ENCODE peak calls at places on chromosomes 6 and 20, in six cellular contexts. F, W, B, L, M and T are unnamed samples.

GRCh38 chr20:9442858-9443257 is 71.5 kb upstream of the LAMP5 start:
- DNase-seq in F (no peak), W (peak), L (peak), M (no peak), B (no peak), T (no peak)

GRCh38 chr20:61949363-61949713 is 116.3 kb downstream of the TAF4 start:
- DNase-seq in M (no peak), L (no peak), W (no peak), F (no peak), B (no peak), T (no peak)

GRCh38 chr20:56628873-56629463 is at the start of gene TFAP2C:
- DNase-seq in M (peak), L (peak), F (no peak), B (peak), W (no peak), T (peak)

GRCh38 chr6:105310371-105310770 is 92.5 kb downstream of the PREP start:
- DNase-seq in L (no peak), B (no peak), F (no peak), M (no peak), W (no peak), T (no peak)

GRCh38 chr6:145929037-145929633 is 35.0 kb downstream of the SHPRH start:
- DNase-seq in M (peak), W (peak), L (peak), B (peak), F (peak), T (peak)

GRCh38 chr6:109241199-109241598 is 141.1 kb downstream of the CD164 start:
- DNase-seq in F (no peak), M (no peak), L (no peak), W (no peak), B (no peak), T (no peak)

GRCh38 chr6:141551318-141551717 is 581.4 kb upstream of the GJE1 start:
- DNase-seq in M (no peak), W (no peak), B (no peak), L (no peak), F (no peak), T (no peak)

GRCh38 chr6:150373260-150373701 is 4.5 kb downstream of the IYD start:
- DNase-seq in L (no peak), B (no peak), M (no peak), F (no peak), W (no peak), T (no peak)

GRCh38 chr20:51636123-51636522 is 93.6 kb upstream of the NFATC2 start:
- DNase-seq in F (no peak), L (no peak), M (no peak), W (no peak), B (peak), T (no peak)

GRCh38 chr6:1868561-1869261 is 259.0 kb downstream of the FOXC1 start:
- DNase-seq in M (no peak), F (no peak), B (no peak), W (no peak), L (no peak), T (no peak)

GRCh38 chr6:5995705-5996686 is 10.7 kb downstream of the NRN1 start:
- DNase-seq in W (peak), L (peak), F (peak), B (no peak), M (peak), T (peak)

GRCh38 chr6:41247882-41248707 is 19.9 kb downstream of the TREML4 start:
- DNase-seq in M (no peak), L (no peak), B (no peak), F (no peak), W (no peak), T (no peak)

GRCh38 chr20:9052136-9052535 is 16.8 kb upstream of the PLCB4 start:
- DNase-seq in B (peak), M (no peak), F (no peak), L (no peak), W (no peak), T (no peak)

GRCh38 chr20:25310921-25311728 is 63.2 kb downstream of the PYGB start:
- DNase-seq in M (no peak), W (peak), L (no peak), F (no peak), B (no peak), T (no peak)

GRCh38 chr6:72704979-72705378 is 83.1 kb downstream of the KCNQ5 start:
- DNase-seq in W (peak), L (peak), M (no peak), B (no peak), F (peak), T (peak)

GRCh38 chr20:23293689-23294088 is 56.9 kb upstream of the NXT1 start:
- DNase-seq in B (no peak), M (no peak), L (no peak), F (peak), W (no peak), T (no peak)

GRCh38 chr6:116251568-116252384 is 2.1 kb downstream of the TSPYL4 start:
- DNase-seq in B (no peak), W (no peak), M (no peak), F (peak), L (no peak), T (peak)

GRCh38 chr6:150637266-150637665 is 37.6 kb downstream of the PLEKHG1 start:
- DNase-seq in F (no peak), W (no peak), L (no peak), B (no peak), M (no peak), T (no peak)

GRCh38 chr20:41217422-41217821 is 80.1 kb downstream of the PLCG1 start:
- DNase-seq in W (no peak), F (no peak), B (no peak), L (no peak), M (no peak), T (no peak)

GRCh38 chr20:50957798-50958732 is at the start of gene DPM1:
- DNase-seq in F (no peak), L (peak), W (peak), M (peak), B (no peak), T (peak)

GRCh38 chr20:62745959-62746288 is 37.3 kb downstream of the NTSR1 start:
- DNase-seq in W (no peak), M (no peak), L (no peak), B (no peak), F (no peak), T (no peak)

GRCh38 chr6:80142586-80142985 is 36.1 kb downstream of the BCKDHB start:
- DNase-seq in M (no peak), L (no peak), B (no peak), F (no peak), W (no peak), T (no peak)

GRCh38 chr6:41967312-41968287 is 26.0 kb upstream of the CCND3 start:
- DNase-seq in M (peak), W (no peak), L (no peak), B (peak), F (no peak), T (peak)

GRCh38 chr6:13437597-13437996 is 49.8 kb downstream of the GFOD1 start:
- DNase-seq in L (no peak), B (no peak), W (peak), M (no peak), F (no peak), T (no peak)

GRCh38 chr6:110307368-110307767 is 50.8 kb downstream of the METTL24 start:
- DNase-seq in F (no peak), B (no peak), M (no peak), W (no peak), L (no peak), T (no peak)

GRCh38 chr6:55568779-55569439 is 10.1 kb downstream of the HMGCLL1 start:
- DNase-seq in F (no peak), W (no peak), B (no peak), M (no peak), L (no peak), T (no peak)

GRCh38 chr20:4052139-4052480 is 36.8 kb upstream of the RNF24 start:
- DNase-seq in F (no peak), L (no peak), B (no peak), W (no peak), M (no peak), T (no peak)

GRCh38 chr6:159989882-159990480 is 21.1 kb downstream of the IGF2R start:
- DNase-seq in L (no peak), F (no peak), B (no peak), M (no peak), W (no peak), T (no peak)

GRCh38 chr6:56692586-56693245 is 50.0 kb upstream of the DST start:
- DNase-seq in W (peak), F (no peak), M (no peak), L (no peak), B (no peak), T (no peak)

GRCh38 chr6:167774881-167775280 is 51.8 kb upstream of the AFDN start:
- DNase-seq in L (no peak), B (no peak), F (no peak), M (no peak), W (no peak), T (no peak)

GRCh38 chr6:90397047-90397446 is 100.4 kb upstream of the BACH2 start:
- DNase-seq in W (no peak), F (no peak), B (no peak), L (peak), M (peak), T (no peak)

GRCh38 chr6:161163466-161164181 is 110.2 kb downstream of the AGPAT4 start:
- DNase-seq in B (no peak), M (no peak), F (no peak), L (no peak), W (no peak), T (peak)

GRCh38 chr6:80742481-80742880 is 636.0 kb downstream of the BCKDHB start:
- DNase-seq in B (peak), L (no peak), M (no peak), W (peak), F (peak), T (peak)

GRCh38 chr6:26249709-26249958 is 115.4 kb upstream of the BTN3A2 start:
- DNase-seq in L (no peak), M (no peak), F (peak), W (no peak), B (no peak), T (no peak)

GRCh38 chr20:49245921-49246740 is 26.9 kb downstream of the DDX27 start:
- DNase-seq in F (peak), M (peak), W (peak), L (peak), B (peak), T (peak)

GRCh38 chr20:52267418-52267817 is 75.8 kb upstream of the ZFP64 start:
- DNase-seq in B (no peak), M (no peak), L (no peak), F (no peak), W (no peak), T (no peak)

GRCh38 chr6:166998256-166999144 is 697 bp upstream of the CEP43 start:
- DNase-seq in B (no peak), L (peak), F (peak), W (no peak), M (peak), T (peak)

GRCh38 chr6:106547961-106548453 is 81.3 kb downstream of the RTN4IP1 start:
- DNase-seq in W (peak), B (no peak), F (peak), L (no peak), M (peak), T (peak)
- TF ChIP-seq POLR2AphosphoS5 in W (no peak), B (no peak), F (no peak), L (peak), M (no peak), T (no peak)

DNA sequence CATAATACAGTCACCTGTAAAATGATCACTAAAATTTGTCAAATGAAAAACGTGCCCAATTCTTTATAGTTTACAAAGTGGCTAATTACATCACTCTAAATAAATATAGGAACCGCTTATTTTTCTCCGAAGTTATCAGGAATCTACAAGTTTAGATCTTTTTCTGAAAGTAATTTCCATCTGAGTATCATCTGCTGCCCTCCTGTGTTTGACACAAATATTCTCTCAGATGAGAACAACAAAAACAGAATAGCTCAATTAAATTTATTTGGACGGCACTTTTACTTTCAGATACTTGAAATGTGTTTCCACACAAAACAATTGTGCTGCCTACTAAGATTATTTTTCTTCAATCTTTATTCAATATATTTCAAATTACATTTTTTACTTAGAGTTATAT is 5.0 kb downstream of the SF3B5 start:
- DNase-seq in L (no peak), M (no peak), F (no peak), B (no peak), W (no peak), T (no peak)
- H3K4me2 ChIP-seq in L (no peak), M (no peak), F (no peak), B (no peak), W (no peak), T (no peak)

GRCh38 chr6:169075211-169075621 is 178.4 kb downstream of the THBS2 start:
- DNase-seq in B (no peak), W (no peak), M (no peak), L (no peak), F (no peak), T (no peak)
- TF ChIP-seq POLR2AphosphoS5 in B (no peak), W (no peak), M (no peak), L (no peak), F (no peak), T (no peak)

DNA sequence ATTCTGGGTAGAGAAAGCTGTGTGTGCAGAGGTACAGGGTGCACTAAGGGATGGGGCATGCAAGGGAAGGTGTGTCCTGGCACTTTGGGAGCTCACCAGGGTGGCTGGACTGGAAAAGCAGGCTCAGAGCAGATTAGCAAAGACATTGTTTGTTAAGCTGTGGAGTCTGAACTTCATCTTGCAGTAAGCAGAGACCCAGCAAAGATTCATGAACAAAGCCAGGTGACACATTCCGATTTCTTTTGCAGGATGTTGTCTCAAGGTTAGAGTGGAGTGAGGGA is 28.8 kb downstream of the DUSP22 start:
- DNase-seq in L (no peak), M (no peak), W (no peak), B (no peak), F (no peak), T (no peak)
- H3K4me2 ChIP-seq in L (no peak), M (no peak), W (no peak), B (no peak), F (no peak), T (no peak)

GRCh38 chr20:53866787-53867740 is 203.3 kb downstream of the BCAS1 start:
- DNase-seq in B (no peak), W (peak), L (no peak), F (no peak), M (no peak), T (peak)
- TF ChIP-seq POLR2AphosphoS5 in B (no peak), W (no peak), L (no peak), F (no peak), M (no peak), T (no peak)

DNA sequence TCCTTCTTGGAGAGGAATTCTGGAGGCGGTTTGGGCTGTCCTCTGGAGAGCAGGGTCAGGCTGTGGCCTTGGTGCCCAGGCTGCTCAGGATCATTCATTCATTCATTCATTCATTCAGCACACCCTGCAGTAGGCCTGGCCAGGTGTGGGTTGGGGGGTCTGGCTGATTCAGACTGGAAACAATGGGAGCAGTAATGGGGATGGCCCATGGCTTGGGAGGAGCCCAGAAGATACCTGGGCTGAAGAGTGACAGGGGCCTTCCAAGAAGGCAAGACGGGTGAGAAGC is 31.5 kb downstream of the TOX2 start:
- DNase-seq in L (no peak), M (no peak), W (no peak), B (no peak), F (no peak), T (no peak)
- H3K4me2 ChIP-seq in L (no peak), M (no peak), W (no peak), B (no peak), F (no peak), T (no peak)

DNA sequence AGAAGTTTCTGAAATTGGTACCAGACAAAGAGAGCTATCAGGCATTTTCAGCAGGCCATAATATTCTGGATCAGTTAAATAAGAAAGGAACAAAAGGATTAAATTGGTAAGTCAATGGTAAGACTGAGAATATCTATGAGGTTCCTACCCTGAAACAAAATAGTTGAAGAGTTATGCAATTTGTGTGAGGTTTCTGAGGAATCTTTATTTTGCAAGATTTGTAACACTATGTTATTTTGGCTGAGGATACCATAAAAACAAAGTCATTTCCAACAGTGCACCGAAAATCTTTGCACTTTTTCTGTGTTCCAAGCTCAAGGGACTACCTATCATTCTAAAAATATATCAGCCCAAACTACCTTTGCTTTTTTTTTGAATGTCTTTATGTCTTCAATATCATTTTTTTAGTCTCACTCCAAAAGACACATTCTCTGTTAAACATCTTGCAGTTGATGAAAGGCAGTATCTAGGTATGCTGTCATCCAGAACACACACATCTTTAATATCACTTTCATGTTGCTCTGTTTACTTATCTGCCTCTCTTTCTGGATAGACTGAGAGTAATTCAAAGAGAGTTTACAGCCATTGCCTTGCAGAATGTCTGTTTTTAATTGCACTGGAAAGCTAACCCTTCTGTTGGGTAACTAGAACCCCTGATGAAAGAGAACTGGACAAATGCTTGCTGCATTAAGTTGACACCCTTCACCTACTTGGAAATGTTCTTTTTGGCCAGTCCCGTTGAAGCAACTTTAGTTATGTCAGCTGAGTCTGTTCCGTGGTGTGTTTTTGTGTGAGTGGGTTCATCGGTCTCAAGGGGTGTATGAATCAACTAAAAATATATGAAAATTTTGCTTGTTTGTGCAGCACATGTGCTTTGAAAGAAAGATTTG is 383.6 kb upstream of the CITED2 start:
- DNase-seq in W (no peak), L (no peak), M (no peak), F (no peak), B (no peak), T (no peak)
- TF ChIP-seq POLR2AphosphoS5 in W (no peak), L (no peak), M (no peak), F (no peak), B (no peak), T (no peak)

GRCh38 chr6:158907931-158908330 is 88.8 kb upstream of the EZR start:
- DNase-seq in L (no peak), M (no peak), F (no peak), B (no peak), W (no peak), T (peak)

GRCh38 chr6:158908596-158908995 is 89.4 kb upstream of the EZR start:
- DNase-seq in W (no peak), M (no peak), F (no peak), L (no peak), B (no peak), T (no peak)

GRCh38 chr6:158911746-158912158 is 88.2 kb downstream of the RSPH3 start:
- DNase-seq in F (no peak), L (no peak), W (no peak), M (no peak), B (no peak), T (no peak)

GRCh38 chr6:158910484-158911075 is 89.4 kb downstream of the RSPH3 start:
- DNase-seq in F (no peak), L (no peak), W (no peak), B (no peak), M (no peak), T (peak)

GRCh38 chr6:158909938-158910337 is 90.1 kb downstream of the RSPH3 start:
- DNase-seq in W (no peak), F (no peak), M (no peak), L (no peak), B (no peak), T (peak)
- H3K4me2 ChIP-seq in W (no peak), F (no peak), M (no peak), L (no peak), B (peak), T (peak)

DNA sequence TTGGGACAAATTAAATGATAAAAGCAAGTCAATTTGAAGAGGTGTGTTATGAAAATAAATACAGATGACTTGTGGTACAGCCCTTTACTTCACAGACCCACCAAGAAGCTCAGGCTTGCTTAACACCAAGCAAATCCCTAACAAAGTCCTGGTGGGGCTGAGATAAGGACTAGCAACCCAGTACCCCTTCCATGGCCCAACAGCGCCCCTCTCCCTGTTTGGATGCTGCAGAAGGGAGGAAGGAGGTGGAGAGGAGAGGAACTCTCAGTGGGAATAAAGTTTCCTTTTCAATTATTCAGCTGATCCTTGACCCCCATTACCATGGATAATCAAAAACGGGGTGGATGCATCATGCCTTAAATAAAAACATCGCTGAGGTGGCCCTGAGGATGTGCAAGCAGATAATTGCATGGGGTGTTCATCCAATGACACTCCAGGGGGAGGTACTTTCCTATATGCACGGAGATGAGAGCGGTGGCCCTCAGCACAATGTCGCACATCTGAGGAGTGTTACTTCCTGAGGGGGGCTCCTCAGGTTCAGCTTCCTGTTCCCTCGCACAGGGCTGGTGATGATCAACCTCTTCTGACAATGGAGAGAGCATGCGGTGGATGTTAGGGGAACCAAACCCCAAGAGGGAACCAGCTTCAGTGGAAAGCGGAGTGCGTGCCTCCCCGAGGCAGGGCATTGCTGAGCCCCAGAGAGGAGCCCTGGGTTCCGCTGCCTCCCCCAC is 4.4 kb upstream of the ZNF831 start:
- DNase-seq in L (no peak), W (no peak), B (no peak), F (no peak), M (no peak), T (peak)
- TF ChIP-seq POLR2AphosphoS5 in L (no peak), W (no peak), B (no peak), F (no peak), M (no peak), T (no peak)